ENCODE peak calls at places on chromosomes 16 and 17, in four cellular contexts. One of them, this sample, is unnamed.

GRCh38 chr16:51393381-51394005 is 242.4 kb upstream of the SALL1 start:
- DNase-seq in SK-N-SH: no peak
- DNase-seq in IMR-90: peak; percentile 51
- DNase-seq in A549: no peak
- DNase-seq in this sample: no peak

GRCh38 chr16:2210386-2211365 is at the start of gene BRICD5:
- DNase-seq in SK-N-SH: no peak
- DNase-seq in IMR-90: peak; percentile 19
- DNase-seq in A549: no peak
- DNase-seq in this sample: no peak

GRCh38 chr17:52041123-52041617 is 117.3 kb downstream of the CA10 start:
- DNase-seq in SK-N-SH: no peak
- DNase-seq in IMR-90: no peak
- DNase-seq in A549: no peak
- DNase-seq in this sample: no peak

GRCh38 chr17:58083491-58084316 is 485 bp downstream of the DYNLL2 start:
- DNase-seq in SK-N-SH: peak; percentile 91
- DNase-seq in IMR-90: peak; percentile 43
- DNase-seq in A549: peak; percentile 65
- DNase-seq in this sample: peak; percentile 81

GRCh38 chr16:53216798-53217197 is 162.0 kb downstream of the CHD9 start:
- DNase-seq in SK-N-SH: no peak
- DNase-seq in IMR-90: no peak
- DNase-seq in A549: no peak
- DNase-seq in this sample: peak; percentile 19

GRCh38 chr17:73308017-73308823 is 3.6 kb downstream of the CDC42EP4 start:
- DNase-seq in SK-N-SH: no peak
- DNase-seq in IMR-90: peak; percentile 93
- DNase-seq in A549: peak; percentile 92
- DNase-seq in this sample: peak; percentile 95

GRCh38 chr16:20611350-20611902 is 35.3 kb upstream of the ACSM2B start:
- DNase-seq in SK-N-SH: no peak
- DNase-seq in IMR-90: no peak
- DNase-seq in A549: no peak
- DNase-seq in this sample: no peak

GRCh38 chr17:19399750-19400450 is 11.1 kb upstream of the RNF112 start:
- DNase-seq in SK-N-SH: no peak
- DNase-seq in IMR-90: no peak
- DNase-seq in A549: no peak
- DNase-seq in this sample: no peak

GRCh38 chr16:15757075-15757386 is 99.8 kb downstream of the MYH11 start:
- DNase-seq in SK-N-SH: no peak
- DNase-seq in IMR-90: no peak
- DNase-seq in A549: no peak
- DNase-seq in this sample: no peak

GRCh38 chr17:75440738-75441448 is 15.5 kb upstream of the TMEM94 start:
- DNase-seq in SK-N-SH: no peak
- DNase-seq in IMR-90: no peak
- DNase-seq in A549: no peak
- DNase-seq in this sample: no peak

GRCh38 chr17:37212184-37212583 is 163.6 kb upstream of the C17orf78 start:
- DNase-seq in SK-N-SH: no peak
- DNase-seq in IMR-90: no peak
- DNase-seq in A549: no peak
- DNase-seq in this sample: no peak
- TF ChIP-seq RFX5 in SK-N-SH: no peak
- TF ChIP-seq RFX5 in IMR-90: no peak
- TF ChIP-seq RFX5 in A549: no peak
- TF ChIP-seq RFX5 in this sample: no peak

DNA sequence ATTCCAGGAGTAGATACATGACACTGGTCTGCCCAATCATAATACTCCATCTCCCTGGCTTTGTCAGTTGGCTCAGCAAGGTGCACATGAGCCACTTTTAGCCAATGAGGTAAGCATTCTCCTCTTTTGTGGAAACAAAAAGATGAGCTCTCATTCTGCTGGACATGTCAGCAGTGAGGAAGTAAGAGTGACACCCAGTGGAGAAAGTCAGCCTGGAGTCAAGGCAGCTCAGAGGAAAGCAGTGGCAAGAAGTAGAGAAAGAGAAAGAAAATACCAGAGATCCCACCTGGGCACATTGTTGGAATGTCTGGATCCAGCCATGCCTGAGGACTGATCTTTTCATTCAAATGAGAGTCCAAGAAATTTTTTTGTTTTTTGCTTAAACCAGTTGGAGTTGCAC is 496.9 kb upstream of the C16orf82 start:
- DNase-seq in SK-N-SH: no peak
- DNase-seq in IMR-90: no peak
- DNase-seq in A549: no peak
- DNase-seq in this sample: peak; percentile 15
- TF ChIP-seq RFX5 in SK-N-SH: no peak
- TF ChIP-seq RFX5 in IMR-90: no peak
- TF ChIP-seq RFX5 in A549: no peak
- TF ChIP-seq RFX5 in this sample: no peak

DNA sequence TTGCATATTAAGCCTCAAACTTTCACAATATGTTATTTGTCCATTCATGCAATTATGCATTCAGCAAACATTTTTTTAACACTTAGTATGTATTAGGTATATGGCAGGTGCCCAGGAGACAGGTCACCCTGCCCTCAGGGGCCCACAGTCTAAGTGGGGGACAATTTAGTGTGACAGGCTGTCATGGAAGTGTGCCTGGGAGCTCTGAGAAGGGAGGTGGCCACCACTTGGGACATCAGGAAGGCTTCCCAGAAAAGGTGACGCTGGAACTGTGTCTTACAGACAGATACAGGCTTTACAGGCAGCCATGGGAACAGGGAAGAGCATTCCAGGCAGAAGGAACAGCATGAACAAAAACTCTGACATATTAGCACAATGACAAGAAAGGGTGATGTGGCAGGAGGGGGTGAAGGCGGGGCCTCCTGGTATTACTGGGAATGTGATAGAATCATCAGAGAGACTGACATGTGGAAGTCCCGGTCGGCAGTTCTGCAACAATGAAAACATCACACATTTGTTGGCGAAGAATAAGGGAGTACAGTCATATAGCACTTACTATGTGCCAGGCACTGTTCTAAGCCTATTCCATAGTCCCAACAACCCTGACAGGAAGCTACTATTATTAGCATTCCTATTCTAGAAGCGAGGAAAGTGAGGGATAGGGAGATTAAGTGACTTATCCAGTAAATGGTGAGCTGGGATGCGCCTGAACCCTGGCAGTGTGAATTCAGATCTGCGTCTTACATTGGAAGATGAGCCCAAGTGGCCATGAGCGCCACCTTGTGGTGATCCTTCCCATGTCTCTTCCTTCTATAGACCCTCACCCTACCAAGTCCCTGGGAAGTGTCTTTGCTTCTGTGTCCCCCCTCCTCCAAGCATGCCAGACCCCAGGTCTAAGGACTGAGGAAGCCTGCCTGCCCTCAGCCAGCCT is 13.7 kb downstream of the FMNL1 start:
- DNase-seq in SK-N-SH: peak; percentile 81
- DNase-seq in IMR-90: peak; percentile 77
- DNase-seq in A549: peak; percentile 93
- DNase-seq in this sample: peak; percentile 85
- TF ChIP-seq RFX5 in SK-N-SH: no peak
- TF ChIP-seq RFX5 in IMR-90: no peak
- TF ChIP-seq RFX5 in A549: no peak
- TF ChIP-seq RFX5 in this sample: no peak

GRCh38 chr16:88769617-88770458 is 15.2 kb downstream of the PIEZO1 start:
- DNase-seq in SK-N-SH: peak; percentile 76
- DNase-seq in IMR-90: no peak
- DNase-seq in A549: peak; percentile 66
- DNase-seq in this sample: peak; percentile 85

GRCh38 chr16:88770459-88771293 is 14.3 kb downstream of the PIEZO1 start:
- DNase-seq in SK-N-SH: peak; percentile 78
- DNase-seq in IMR-90: peak; percentile 87
- DNase-seq in A549: no peak
- DNase-seq in this sample: peak; percentile 72

GRCh38 chr16:88766975-88767374 is 18.0 kb downstream of the PIEZO1 start:
- DNase-seq in SK-N-SH: no peak
- DNase-seq in IMR-90: no peak
- DNase-seq in A549: no peak
- DNase-seq in this sample: no peak

GRCh38 chr16:88767546-88767945 is 17.5 kb downstream of the PIEZO1 start:
- DNase-seq in SK-N-SH: no peak
- DNase-seq in IMR-90: no peak
- DNase-seq in A549: no peak
- DNase-seq in this sample: peak; percentile 67

GRCh38 chr16:88768041-88768876 is 16.8 kb downstream of the PIEZO1 start:
- DNase-seq in SK-N-SH: peak; percentile 70
- DNase-seq in IMR-90: peak; percentile 57
- DNase-seq in A549: no peak
- DNase-seq in this sample: peak; percentile 59
- TF ChIP-seq RFX5 in SK-N-SH: no peak
- TF ChIP-seq RFX5 in IMR-90: no peak
- TF ChIP-seq RFX5 in A549: no peak
- TF ChIP-seq RFX5 in this sample: no peak

GRCh38 chr17:9905902-9906301 is 831 bp upstream of the RCVRN start:
- DNase-seq in SK-N-SH: peak; percentile 64
- DNase-seq in IMR-90: no peak
- DNase-seq in A549: peak; percentile 72
- DNase-seq in this sample: peak; percentile 70
- TF ChIP-seq RFX5 in SK-N-SH: no peak
- TF ChIP-seq RFX5 in IMR-90: no peak
- TF ChIP-seq RFX5 in A549: no peak
- TF ChIP-seq RFX5 in this sample: no peak

GRCh38 chr17:50451943-50452626 is 16.6 kb downstream of the CHAD start:
- DNase-seq in SK-N-SH: no peak
- DNase-seq in IMR-90: no peak
- DNase-seq in A549: no peak
- DNase-seq in this sample: no peak
- TF ChIP-seq RFX5 in SK-N-SH: no peak
- TF ChIP-seq RFX5 in IMR-90: no peak
- TF ChIP-seq RFX5 in A549: no peak
- TF ChIP-seq RFX5 in this sample: no peak

GRCh38 chr16:54361813-54362212 is 75.2 kb upstream of the IRX3 start:
- DNase-seq in SK-N-SH: peak; percentile 36
- DNase-seq in IMR-90: no peak
- DNase-seq in A549: peak; percentile 18
- DNase-seq in this sample: no peak
- TF ChIP-seq RFX5 in SK-N-SH: no peak
- TF ChIP-seq RFX5 in IMR-90: no peak
- TF ChIP-seq RFX5 in A549: no peak
- TF ChIP-seq RFX5 in this sample: no peak

DNA sequence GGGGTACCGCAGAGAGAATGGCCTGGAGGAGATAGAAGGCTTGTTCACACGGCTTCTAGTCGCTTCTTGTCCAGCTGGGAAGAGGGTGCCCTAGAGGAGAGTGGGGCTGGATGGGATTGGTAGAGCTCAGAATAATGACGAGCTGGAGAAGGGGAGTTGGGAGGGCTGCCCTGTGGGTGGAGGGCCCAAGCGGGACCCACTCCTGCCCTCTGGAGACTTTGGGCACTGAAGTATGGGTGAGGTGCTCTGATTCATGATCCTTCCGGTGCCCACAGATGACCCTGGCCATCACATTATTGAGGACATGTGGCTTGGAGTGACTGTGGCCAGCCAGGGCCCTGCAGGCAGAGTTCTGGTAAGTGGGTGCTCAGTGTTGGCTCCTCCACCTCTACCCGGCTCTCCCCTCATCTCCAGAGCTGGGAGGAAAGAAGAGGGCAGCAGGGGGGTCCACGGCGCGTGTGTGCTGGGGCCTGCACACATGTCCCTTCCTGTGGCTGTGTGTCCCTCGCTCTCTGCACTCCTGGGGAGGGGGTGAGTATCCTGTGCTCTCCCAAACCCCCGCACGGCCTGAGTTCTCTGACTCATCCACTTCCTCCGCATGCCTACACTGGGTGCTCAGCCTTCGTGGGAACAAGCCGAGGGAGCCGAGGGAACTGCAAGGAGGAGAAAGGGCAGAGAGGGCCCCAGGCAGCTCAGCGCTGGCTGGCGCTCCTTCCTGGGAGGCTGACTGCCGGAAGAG is 8.5 kb downstream of the ITGA3 start:
- DNase-seq in SK-N-SH: peak; percentile 64
- DNase-seq in IMR-90: peak; percentile 97
- DNase-seq in A549: peak; percentile 94
- DNase-seq in this sample: peak; percentile 33
- TF ChIP-seq RFX5 in SK-N-SH: no peak
- TF ChIP-seq RFX5 in IMR-90: no peak
- TF ChIP-seq RFX5 in A549: no peak
- TF ChIP-seq RFX5 in this sample: no peak

GRCh38 chr16:56341656-56342397 is 83.5 kb downstream of the AMFR start:
- DNase-seq in SK-N-SH: no peak
- DNase-seq in IMR-90: no peak
- DNase-seq in A549: no peak
- DNase-seq in this sample: no peak
- TF ChIP-seq RFX5 in SK-N-SH: no peak
- TF ChIP-seq RFX5 in IMR-90: no peak
- TF ChIP-seq RFX5 in A549: no peak
- TF ChIP-seq RFX5 in this sample: no peak

GRCh38 chr17:16013943-16014407 is 14.4 kb downstream of the TTC19 start:
- DNase-seq in SK-N-SH: peak; percentile 50
- DNase-seq in IMR-90: peak; percentile 91
- DNase-seq in A549: peak; percentile 48
- DNase-seq in this sample: no peak
- TF ChIP-seq RFX5 in SK-N-SH: no peak
- TF ChIP-seq RFX5 in IMR-90: no peak
- TF ChIP-seq RFX5 in A549: no peak
- TF ChIP-seq RFX5 in this sample: no peak